ENCODE peak calls at places on chromosome 10, in nine cellular contexts. T is GM12892, A is HL-60, S is esophagus muscularis mucosa, Z is sigmoid colon, D is transverse colon, J is vagina, W is GM12878, M is HepG2. B is an unnamed sample.
A peak's percentile ranks its signal among the peaks of the same experiment; 100 is the strongest.

GRCh38 chr10:17028843-17029580 is 100.6 kb downstream of the CUBN start:
- DNase-seq in T (no peak), A (no peak), S (no peak), Z (no peak), D (no peak), J (no peak), W (no peak), M (no peak), B (no peak)

GRCh38 chr10:50325449-50326188 is 74.3 kb upstream of the ASAH2 start:
- DNase-seq in T (no peak), A (peak; percentile 33), S (no peak), Z (peak; percentile 86), D (peak; percentile 22), J (no peak), W (no peak), M (no peak), B (no peak)

GRCh38 chr10:89646833-89647570 is 2.0 kb upstream of the PANK1 start:
- DNase-seq in T (no peak), A (no peak), S (no peak), Z (no peak), D (no peak), J (no peak), W (no peak), M (no peak), B (no peak)

GRCh38 chr10:86198271-86198670 is 168.3 kb downstream of the GRID1 start:
- DNase-seq in T (no peak), A (no peak), S (no peak), Z (peak; percentile 36), D (no peak), J (no peak), W (no peak), M (no peak), B (no peak)

GRCh38 chr10:91745086-91745831 is 53.0 kb upstream of the TNKS2 start:
- DNase-seq in T (no peak), A (no peak), S (no peak), Z (no peak), D (no peak), J (no peak), W (no peak), M (peak; percentile 50), B (no peak)

GRCh38 chr10:110083884-110084283 is 76.1 kb downstream of the ADD3 start:
- DNase-seq in T (no peak), A (no peak), S (no peak), Z (no peak), D (no peak), J (no peak), W (no peak), M (no peak), B (peak; percentile 48)

GRCh38 chr10:93462881-93463280 is 19.3 kb downstream of the MYOF start:
- DNase-seq in T (no peak), A (no peak), S (no peak), Z (peak; percentile 68), D (no peak), J (no peak), W (peak; percentile 23), M (no peak), B (no peak)

GRCh38 chr10:98029149-98030092 is 1.0 kb downstream of the CRTAC1 start:
- DNase-seq in T (no peak), A (no peak), S (no peak), Z (no peak), D (no peak), J (no peak), W (no peak), M (no peak), B (no peak)

GRCh38 chr10:101778151-101778780 is 2.4 kb upstream of the FGF8 start:
- DNase-seq in T (no peak), A (no peak), S (no peak), Z (peak; percentile 40), D (no peak), J (no peak), W (no peak), M (no peak), B (no peak)

GRCh38 chr10:60238408-60239100 is 151.1 kb downstream of the ANK3 start:
- DNase-seq in T (peak; percentile 19), A (no peak), S (no peak), Z (no peak), D (no peak), J (no peak), W (peak; percentile 23), M (no peak), B (no peak)

GRCh38 chr10:110364531-110364937 is 59.8 kb upstream of the SMNDC1 start:
- DNase-seq in T (no peak), A (no peak), S (no peak), Z (no peak), D (no peak), J (no peak), W (no peak), M (no peak), B (no peak)

DNA sequence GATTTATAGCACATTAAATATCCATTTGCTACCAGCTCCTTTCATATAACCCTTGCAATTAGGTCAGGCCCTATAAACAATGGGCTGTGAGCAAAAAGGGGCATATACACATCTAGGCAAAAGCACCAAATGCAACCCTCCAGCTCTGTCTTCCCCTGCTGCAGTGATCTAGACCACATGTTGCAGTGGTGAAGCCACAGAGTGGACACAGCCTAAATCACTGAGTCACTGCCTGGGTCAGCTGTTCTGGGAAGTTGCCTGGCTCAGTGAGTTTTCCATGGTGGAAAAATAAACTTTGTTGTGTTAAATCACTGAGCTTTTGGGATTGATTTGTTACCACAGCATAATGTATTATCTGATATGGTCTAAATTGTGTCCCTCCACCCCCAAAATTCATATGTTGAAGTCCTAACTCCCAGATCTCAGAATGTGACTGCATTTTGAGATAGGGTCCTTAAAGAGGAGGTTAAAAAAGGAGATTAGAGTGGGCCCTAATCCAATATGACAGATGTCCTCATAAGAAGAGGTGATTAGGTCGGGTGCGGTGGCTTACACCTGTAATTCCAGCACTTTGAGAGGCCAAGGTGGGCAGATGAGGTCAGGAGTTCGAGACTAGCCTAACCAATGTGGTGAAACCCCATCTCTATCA is 70.4 kb downstream of the ZFAND4 start:
- DNase-seq in T (no peak), A (no peak), S (no peak), Z (no peak), D (no peak), J (no peak), W (no peak), M (no peak), B (no peak)
- TF ChIP-seq POLR2AphosphoS5 in T (no peak), A (no peak), S (no peak), Z (no peak), D (no peak), J (no peak), W (no peak), M (no peak), B (no peak)

DNA sequence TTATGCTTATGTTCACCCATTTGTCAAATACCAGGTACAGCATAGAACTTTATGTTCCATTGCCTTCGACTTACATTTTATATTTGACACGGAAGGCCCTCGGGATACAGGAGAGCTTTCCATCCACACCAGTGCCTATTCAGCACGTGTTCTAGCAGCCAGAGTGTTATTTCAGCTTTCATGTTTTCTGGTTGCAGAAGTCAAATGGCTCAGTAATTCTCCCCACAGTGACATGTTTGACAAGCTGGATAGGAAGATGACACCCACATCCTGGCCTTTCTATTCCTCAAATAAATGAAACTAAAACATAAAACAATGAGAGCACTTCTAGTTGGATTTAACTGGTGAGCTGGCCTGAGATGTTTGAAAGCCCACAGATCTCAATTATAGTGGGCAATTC is 173.4 kb downstream of the SORCS1 start:
- DNase-seq in T (no peak), A (no peak), S (peak; percentile 70), Z (no peak), D (no peak), J (no peak), W (no peak), M (no peak), B (no peak)
- TF ChIP-seq POLR2AphosphoS5 in T (no peak), A (no peak), S (no peak), Z (no peak), D (no peak), J (no peak), W (no peak), M (no peak), B (no peak)

GRCh38 chr10:7562026-7562425 is 104.7 kb downstream of the ITIH5 start:
- DNase-seq in T (no peak), A (no peak), S (no peak), Z (no peak), D (no peak), J (no peak), W (no peak), M (no peak), B (no peak)

GRCh38 chr10:7560519-7560918 is 106.2 kb downstream of the ITIH5 start:
- DNase-seq in T (no peak), A (no peak), S (no peak), Z (no peak), D (no peak), J (no peak), W (no peak), M (no peak), B (no peak)

GRCh38 chr10:7558036-7558435 is 108.7 kb downstream of the ITIH5 start:
- DNase-seq in T (no peak), A (no peak), S (no peak), Z (no peak), D (no peak), J (no peak), W (no peak), M (no peak), B (no peak)

GRCh38 chr10:7561216-7561893 is 105.4 kb downstream of the ITIH5 start:
- DNase-seq in T (no peak), A (no peak), S (no peak), Z (peak; percentile 89), D (peak; percentile 19), J (no peak), W (no peak), M (peak; percentile 49), B (no peak)

GRCh38 chr10:7559447-7559846 is 107.3 kb downstream of the ITIH5 start:
- DNase-seq in T (no peak), A (no peak), S (no peak), Z (no peak), D (no peak), J (no peak), W (no peak), M (no peak), B (no peak)
- TF ChIP-seq POLR2AphosphoS5 in T (no peak), A (no peak), S (no peak), Z (no peak), D (no peak), J (no peak), W (no peak), M (no peak), B (no peak)

GRCh38 chr10:19947656-19948055 is 131.4 kb downstream of the PLXDC2 start:
- DNase-seq in T (no peak), A (no peak), S (no peak), Z (no peak), D (no peak), J (no peak), W (no peak), M (no peak), B (no peak)

GRCh38 chr10:19946791-19947190 is 130.6 kb downstream of the PLXDC2 start:
- DNase-seq in T (no peak), A (no peak), S (no peak), Z (no peak), D (no peak), J (no peak), W (no peak), M (no peak), B (no peak)

GRCh38 chr10:19947203-19947602 is 131.0 kb downstream of the PLXDC2 start:
- DNase-seq in T (no peak), A (no peak), S (no peak), Z (no peak), D (no peak), J (no peak), W (no peak), M (no peak), B (no peak)

GRCh38 chr10:19946245-19946644 is 130.0 kb downstream of the PLXDC2 start:
- DNase-seq in T (no peak), A (no peak), S (no peak), Z (no peak), D (no peak), J (no peak), W (no peak), M (no peak), B (no peak)

GRCh38 chr10:19945275-19945674 is 129.0 kb downstream of the PLXDC2 start:
- DNase-seq in T (no peak), A (no peak), S (no peak), Z (no peak), D (no peak), J (no peak), W (no peak), M (no peak), B (no peak)
- TF ChIP-seq POLR2AphosphoS5 in T (no peak), A (no peak), S (peak; percentile 21), Z (no peak), D (no peak), J (no peak), W (no peak), M (no peak), B (no peak)

B was measured in SK-N-MC.